ENCODE peak calls at places on chromosomes 13 and 19, in seven cellular contexts. S, Y, B, Z, H, M and U are unnamed samples. For H3K27me3, the result is how much of the 10 kb centered on the place peaks cover.

GRCh38 chr13:75635621-75636338 is at the start of gene LMO7:
- DNase-seq in S (peak), Y (peak), B (peak), Z (peak), H (peak), M (peak), U (peak)

GRCh38 chr13:90545070-90545840 is 802.2 kb upstream of the MIR17HG start:
- DNase-seq in S (no peak), Y (no peak), B (no peak), Z (no peak), H (peak), M (no peak), U (no peak)

GRCh38 chr19:13742756-13743155 is 21.6 kb upstream of the MRI1 start:
- DNase-seq in S (no peak), Y (no peak), B (peak), Z (no peak), H (no peak), M (no peak), U (no peak)

GRCh38 chr19:4977299-4978174 is 8.6 kb downstream of the KDM4B start:
- DNase-seq in S (no peak), Y (peak), B (peak), Z (no peak), H (no peak), M (peak), U (no peak)

GRCh38 chr13:20221772-20222171 is 10.3 kb downstream of the GJB6 start:
- DNase-seq in S (peak), Y (no peak), B (no peak), Z (no peak), H (no peak), M (no peak), U (no peak)

GRCh38 chr13:29508130-29508873 is 87.2 kb downstream of the SLC7A1 start:
- DNase-seq in S (peak), Y (peak), B (peak), Z (peak), H (peak), M (peak), U (peak)

GRCh38 chr19:50659318-50660082 is 10.3 kb downstream of the C19orf81 start:
- DNase-seq in S (no peak), Y (no peak), B (no peak), Z (no peak), H (no peak), M (no peak), U (no peak)

GRCh38 chr19:53328967-53329366 is 4.6 kb upstream of the ZNF845 start:
- DNase-seq in S (peak), Y (peak), B (peak), Z (no peak), H (peak), M (no peak), U (no peak)

GRCh38 chr13:93227906-93228801 is 1.5 kb downstream of the GPC6 start:
- DNase-seq in S (peak), Y (peak), B (peak), Z (no peak), H (peak), M (peak), U (no peak)

GRCh38 chr13:49997935-49998334 is 1.1 kb downstream of the TRIM13 start:
- DNase-seq in S (no peak), Y (no peak), B (no peak), Z (no peak), H (no peak), M (no peak), U (no peak)

GRCh38 chr13:52344108-52344507 is 61.9 kb downstream of the THSD1 start:
- DNase-seq in S (no peak), Y (no peak), B (no peak), Z (no peak), H (no peak), M (no peak), U (no peak)

GRCh38 chr13:43401364-43401763 is 378.0 kb downstream of the DNAJC15 start:
- DNase-seq in S (no peak), Y (no peak), B (no peak), Z (no peak), H (no peak), M (no peak), U (no peak)

GRCh38 chr13:100633461-100633860 is 41.1 kb downstream of the TMTC4 start:
- DNase-seq in S (no peak), Y (no peak), B (peak), Z (no peak), H (no peak), M (no peak), U (no peak)

GRCh38 chr13:108508263-108508662 is 121.1 kb upstream of the MYO16 start:
- DNase-seq in S (no peak), Y (no peak), B (peak), Z (no peak), H (no peak), M (peak), U (no peak)

GRCh38 chr19:6988257-6988656 is 33.0 kb downstream of the MBD3L2B start:
- DNase-seq in S (no peak), Y (no peak), B (no peak), Z (no peak), H (no peak), M (no peak), U (no peak)

GRCh38 chr13:109336730-109337129 is 449.7 kb downstream of the IRS2 start:
- DNase-seq in S (no peak), Y (no peak), B (peak), Z (no peak), H (no peak), M (no peak), U (no peak)

GRCh38 chr19:47274891-47275865 is 493 bp downstream of the INAFM1 start:
- DNase-seq in S (no peak), Y (peak), B (no peak), Z (peak), H (peak), M (peak), U (no peak)

GRCh38 chr19:50702870-50703829 is 16.5 kb downstream of the SHANK1 start:
- DNase-seq in S (no peak), Y (no peak), B (peak), Z (no peak), H (no peak), M (no peak), U (no peak)

GRCh38 chr13:83162493-83162892 is 719.8 kb downstream of the SLITRK1 start:
- DNase-seq in S (no peak), Y (no peak), B (peak), Z (no peak), H (no peak), M (peak), U (no peak)

GRCh38 chr19:33348301-33349010 is 25.1 kb upstream of the CEBPG start:
- DNase-seq in S (no peak), Y (no peak), B (no peak), Z (no peak), H (no peak), M (no peak), U (no peak)

GRCh38 chr13:27359203-27359821 is 65.1 kb upstream of the GTF3A start:
- DNase-seq in S (peak), Y (peak), B (peak), Z (peak), H (peak), M (peak), U (peak)

GRCh38 chr19:50383852-50384684 is at the start of gene POLD1:
- DNase-seq in S (peak), Y (peak), B (peak), Z (peak), H (peak), M (peak), U (peak)

GRCh38 chr19:46493236-46494114 is 2.2 kb downstream of the PNMA8B start:
- DNase-seq in S (peak), Y (peak), B (no peak), Z (peak), H (no peak), M (no peak), U (no peak)

GRCh38 chr13:66347718-66348117 is 882.4 kb downstream of the PCDH9 start:
- DNase-seq in S (no peak), Y (no peak), B (peak), Z (no peak), H (no peak), M (peak), U (no peak)

GRCh38 chr19:39542198-39542597 is 2.2 kb upstream of the EID2 start:
- DNase-seq in S (no peak), Y (no peak), B (no peak), Z (no peak), H (no peak), M (no peak), U (no peak)

GRCh38 chr13:100512422-100512821 is 76.2 kb downstream of the GGACT start:
- DNase-seq in S (no peak), Y (no peak), B (peak), Z (no peak), H (no peak), M (no peak), U (no peak)

GRCh38 chr19:17058236-17058635 is 17.0 kb downstream of the HAUS8 start:
- DNase-seq in S (no peak), Y (no peak), B (peak), Z (no peak), H (no peak), M (no peak), U (no peak)

GRCh38 chr13:71316964-71317363 is 550.0 kb downstream of the DACH1 start:
- DNase-seq in S (no peak), Y (no peak), B (no peak), Z (no peak), H (no peak), M (no peak), U (no peak)

GRCh38 chr19:44748426-44749254 is at the start of gene BCL3:
- DNase-seq in S (peak), Y (peak), B (no peak), Z (peak), H (peak), M (peak), U (peak)

GRCh38 chr19:45607071-45608029 is 5.3 kb upstream of the GPR4 start:
- DNase-seq in S (peak), Y (peak), B (peak), Z (peak), H (peak), M (peak), U (peak)

DNA sequence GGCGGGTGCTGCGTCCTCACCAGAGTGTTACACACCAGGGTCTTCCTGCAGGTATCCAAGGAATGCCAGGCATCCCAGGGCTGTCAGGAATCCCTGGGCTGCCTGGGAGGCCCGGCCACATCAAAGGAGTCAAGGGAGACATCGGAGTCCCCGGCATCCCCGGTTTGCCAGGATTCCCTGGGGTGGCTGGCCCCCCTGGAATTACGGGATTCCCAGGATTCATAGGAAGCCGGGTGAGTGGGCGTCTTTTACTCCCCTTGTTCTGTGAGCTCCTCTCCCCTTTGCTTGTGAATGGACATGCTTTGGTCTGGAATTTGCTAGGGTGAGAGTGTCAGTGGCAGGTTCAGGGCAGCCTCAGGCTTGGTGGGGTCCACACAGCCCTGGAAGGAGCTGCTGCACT is 75.9 kb downstream of the RAB20 start:
- DNase-seq in S (no peak), Y (no peak), B (no peak), Z (no peak), H (no peak), M (peak), U (no peak)
- H3K27ac ChIP-seq in S (no peak), Y (no peak), B (no peak), Z (no peak), H (no peak), M (peak), U (no peak)

GRCh38 chr19:855566-856120 is 3.5 kb downstream of the ELANE start:
- DNase-seq in S (peak), Y (no peak), B (no peak), Z (no peak), H (no peak), M (no peak), U (no peak)

GRCh38 chr19:854549-854948 is 2.4 kb downstream of the ELANE start:
- DNase-seq in S (no peak), Y (no peak), B (no peak), Z (no peak), H (no peak), M (no peak), U (no peak)

GRCh38 chr19:853014-853553 is 981 bp downstream of the ELANE start:
- DNase-seq in S (no peak), Y (no peak), B (no peak), Z (no peak), H (no peak), M (no peak), U (no peak)

GRCh38 chr19:852136-853013 is at the start of gene ELANE:
- DNase-seq in S (peak), Y (no peak), B (no peak), Z (no peak), H (no peak), M (no peak), U (no peak)

GRCh38 chr19:855142-855541 is 3.0 kb downstream of the ELANE start:
- DNase-seq in S (no peak), Y (no peak), B (no peak), Z (no peak), H (no peak), M (no peak), U (no peak)
- H3K27me3 ChIP-seq in S (under half), Y (half or more), B (under half), Z (under half), H (under half), M (under half), U (under half)

DNA sequence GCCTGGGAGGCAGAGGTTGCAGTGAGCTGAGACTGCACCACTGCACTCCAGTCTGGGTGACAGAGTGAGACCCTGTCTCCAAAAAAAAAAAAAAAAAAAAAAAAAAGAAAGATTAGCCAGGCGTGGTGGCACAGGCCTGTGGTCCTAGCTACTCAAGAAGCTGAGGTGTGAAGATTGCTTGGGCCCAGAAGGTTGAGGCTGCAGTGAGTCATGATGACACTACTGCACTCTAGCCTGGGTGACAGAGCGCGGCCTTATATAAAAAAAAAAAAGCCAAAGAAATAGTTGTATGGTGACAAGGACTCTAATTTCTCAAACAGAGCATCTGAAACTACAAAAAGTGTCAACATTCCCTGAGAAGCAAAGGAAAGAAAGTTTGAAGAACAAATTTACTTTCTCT is 3.4 kb downstream of the PBX4 start:
- DNase-seq in S (no peak), Y (no peak), B (peak), Z (peak), H (no peak), M (no peak), U (peak)
- H3K27ac ChIP-seq in S (no peak), Y (no peak), B (no peak), Z (no peak), H (no peak), M (no peak), U (no peak)

DNA sequence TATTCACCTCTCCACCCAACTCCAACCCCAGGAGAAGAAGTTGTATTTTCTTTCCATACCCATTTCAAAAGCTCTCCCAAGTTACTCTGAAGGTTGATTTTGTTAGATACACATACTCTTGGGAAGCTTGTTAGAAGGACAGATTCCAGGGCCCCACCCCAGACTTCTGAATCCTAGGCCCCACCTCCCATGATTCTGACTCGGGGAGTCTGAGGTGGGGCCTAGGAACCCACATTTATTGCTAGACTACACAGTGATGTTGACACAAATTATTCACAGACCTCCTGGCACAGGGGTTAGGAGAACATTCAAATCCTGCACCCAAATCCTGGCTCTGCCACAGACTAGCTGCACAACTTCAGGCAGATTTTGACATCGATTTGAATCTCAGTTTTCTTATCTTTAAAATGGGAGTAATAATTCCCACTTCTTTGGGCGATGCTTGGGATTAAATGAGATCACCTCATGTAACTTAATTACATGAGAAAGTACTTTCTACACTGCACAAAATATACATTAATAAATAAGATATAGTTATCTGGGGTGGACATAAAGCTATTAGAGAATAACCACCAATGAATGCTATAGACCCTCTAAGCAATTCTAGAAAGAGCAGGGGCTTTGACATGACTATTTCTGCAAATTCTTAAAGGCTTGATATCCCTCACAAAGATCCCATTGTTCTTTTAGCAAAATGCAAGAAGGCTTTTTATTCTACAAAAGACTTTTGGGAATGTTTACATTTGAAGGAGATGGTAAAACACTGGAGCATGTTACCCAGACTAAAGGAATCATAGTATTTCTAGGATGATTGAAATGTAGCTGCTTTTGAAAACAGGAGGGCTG is 18.0 kb downstream of the MBNL2 start:
- DNase-seq in S (no peak), Y (no peak), B (no peak), Z (no peak), H (no peak), M (no peak), U (no peak)
- H3K27me3 ChIP-seq in S (under half), Y (under half), B (under half), Z (under half), H (under half), M (under half), U (under half)